ENCODE peak calls at places on chromosomes 3 and 15, in eight cellular contexts. C is endothelial cell of umbilical vein, R is heart left ventricle, L is stomach, N is uterus, Z is esophagus squamous epithelium, A is transverse colon, F is esophagus muscularis mucosa. Q is an unnamed sample. For H3K4me1, the result is how much of the 10 kb centered on the place peaks cover.

GRCh38 chr3:130516645-130517512 is at the start of gene COL6A6:
- DNase-seq in C (no peak), N (no peak), F (no peak), Z (no peak), R (no peak), A (no peak), L (no peak), Q (no peak)

GRCh38 chr3:23430781-23431423 is 227.8 kb downstream of the UBE2E2 start:
- DNase-seq in A (no peak), C (no peak), Z (no peak), L (no peak), R (no peak), N (no peak), F (no peak), Q (no peak)

GRCh38 chr3:129975332-129976090 is 991 bp downstream of the TRH start:
- DNase-seq in N (no peak), R (no peak), L (no peak), F (no peak), Z (no peak), A (peak), C (no peak), Q (no peak)

GRCh38 chr3:17806201-17806600 is 63.8 kb upstream of the TBC1D5 start:
- DNase-seq in Z (no peak), A (no peak), F (peak), L (no peak), N (no peak), C (no peak), R (no peak), Q (no peak)

GRCh38 chr3:41212088-41212487 is 12.8 kb downstream of the CTNNB1 start:
- DNase-seq in Z (no peak), C (no peak), A (no peak), L (no peak), R (no peak), N (no peak), F (no peak), Q (no peak)

GRCh38 chr3:121574449-121574848 is 6.7 kb downstream of the ARGFX start:
- DNase-seq in F (no peak), N (no peak), R (no peak), A (peak), L (peak), Z (no peak), C (no peak), Q (no peak)

GRCh38 chr15:70605606-70606410 is 157.6 kb downstream of the UACA start:
- DNase-seq in Z (no peak), L (peak), F (peak), R (peak), A (peak), N (peak), C (peak), Q (no peak)

GRCh38 chr3:23129817-23130216 is 73.3 kb upstream of the UBE2E2 start:
- DNase-seq in A (no peak), R (no peak), N (no peak), L (no peak), F (no peak), Z (no peak), C (no peak), Q (no peak)

GRCh38 chr3:88440701-88441100 is 290.9 kb downstream of the C3orf38 start:
- DNase-seq in R (no peak), A (no peak), F (no peak), Z (no peak), N (no peak), C (no peak), L (no peak), Q (no peak)

GRCh38 chr15:98801234-98801561 is 152.9 kb downstream of the IGF1R start:
- DNase-seq in R (no peak), C (peak), N (no peak), L (no peak), A (no peak), F (no peak), Z (no peak), Q (peak)

GRCh38 chr15:90336705-90337141 is 15.4 kb upstream of the ZNF774 start:
- DNase-seq in L (no peak), N (no peak), C (no peak), A (no peak), F (no peak), Z (no peak), R (no peak), Q (no peak)

GRCh38 chr3:136750922-136751258 is 1.3 kb downstream of the STAG1 start:
- DNase-seq in Z (no peak), L (no peak), N (no peak), R (no peak), F (no peak), C (no peak), A (no peak), Q (no peak)

GRCh38 chr3:25239042-25239441 is 189.0 kb upstream of the RARB start:
- DNase-seq in L (no peak), A (no peak), R (no peak), N (no peak), F (no peak), Z (no peak), C (no peak), Q (no peak)

GRCh38 chr15:93278006-93278405 is 189.0 kb upstream of the RGMA start:
- DNase-seq in C (no peak), L (no peak), F (no peak), R (no peak), Z (no peak), N (no peak), A (no peak), Q (peak)

GRCh38 chr15:57457726-57458125 is 81.4 kb downstream of the CGNL1 start:
- DNase-seq in N (no peak), A (no peak), C (no peak), Z (no peak), R (no peak), F (no peak), L (no peak), Q (no peak)

GRCh38 chr3:159845737-159846136 is 142.9 kb upstream of the IL12A start:
- DNase-seq in N (no peak), L (no peak), C (no peak), Z (no peak), A (no peak), F (no peak), R (no peak), Q (no peak)

GRCh38 chr3:159844801-159845261 is 143.8 kb upstream of the IL12A start:
- DNase-seq in A (no peak), R (no peak), C (no peak), L (no peak), F (no peak), N (no peak), Z (no peak), Q (no peak)

GRCh38 chr3:159841766-159842165 is 146.9 kb upstream of the IL12A start:
- DNase-seq in L (no peak), C (no peak), R (no peak), A (no peak), F (no peak), N (no peak), Z (no peak), Q (no peak)

GRCh38 chr3:159846255-159846654 is 142.4 kb upstream of the IL12A start:
- DNase-seq in L (no peak), Z (no peak), A (no peak), F (no peak), R (no peak), N (no peak), C (no peak), Q (no peak)

GRCh38 chr3:159844383-159844730 is 144.3 kb upstream of the IL12A start:
- DNase-seq in Z (no peak), A (no peak), L (no peak), N (no peak), F (no peak), R (no peak), C (peak), Q (no peak)
- H3K4me1 ChIP-seq in Z (under half), A (under half), L (half or more), N (under half), F (half or more), R (under half), C (under half), Q (under half)

DNA sequence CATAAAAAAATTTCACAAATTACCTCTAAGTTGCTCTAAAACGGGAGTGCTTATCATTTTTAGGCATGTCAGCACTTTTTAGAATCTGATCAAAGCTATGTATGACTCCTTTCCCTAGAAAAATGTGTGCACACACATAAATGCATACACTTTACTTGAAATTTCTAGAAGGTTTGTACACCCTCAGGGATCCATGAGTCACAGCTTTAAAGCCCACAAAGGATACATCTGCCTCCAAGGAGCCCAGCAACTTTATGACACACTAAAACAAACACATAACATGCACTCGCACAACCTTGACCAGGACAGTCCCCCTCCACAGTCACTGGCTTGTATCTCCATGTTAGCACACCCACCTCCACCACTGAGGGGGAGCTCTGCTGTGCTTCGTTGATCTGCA is 721.9 kb upstream of the CFAP20DC start:
- DNase-seq in C (no peak), L (no peak), N (no peak), A (no peak), F (no peak), R (no peak), Z (no peak), Q (no peak)
- H3K27ac ChIP-seq in C (no peak), L (no peak), N (no peak), A (no peak), F (no peak), R (no peak), Z (no peak), Q (no peak)

DNA sequence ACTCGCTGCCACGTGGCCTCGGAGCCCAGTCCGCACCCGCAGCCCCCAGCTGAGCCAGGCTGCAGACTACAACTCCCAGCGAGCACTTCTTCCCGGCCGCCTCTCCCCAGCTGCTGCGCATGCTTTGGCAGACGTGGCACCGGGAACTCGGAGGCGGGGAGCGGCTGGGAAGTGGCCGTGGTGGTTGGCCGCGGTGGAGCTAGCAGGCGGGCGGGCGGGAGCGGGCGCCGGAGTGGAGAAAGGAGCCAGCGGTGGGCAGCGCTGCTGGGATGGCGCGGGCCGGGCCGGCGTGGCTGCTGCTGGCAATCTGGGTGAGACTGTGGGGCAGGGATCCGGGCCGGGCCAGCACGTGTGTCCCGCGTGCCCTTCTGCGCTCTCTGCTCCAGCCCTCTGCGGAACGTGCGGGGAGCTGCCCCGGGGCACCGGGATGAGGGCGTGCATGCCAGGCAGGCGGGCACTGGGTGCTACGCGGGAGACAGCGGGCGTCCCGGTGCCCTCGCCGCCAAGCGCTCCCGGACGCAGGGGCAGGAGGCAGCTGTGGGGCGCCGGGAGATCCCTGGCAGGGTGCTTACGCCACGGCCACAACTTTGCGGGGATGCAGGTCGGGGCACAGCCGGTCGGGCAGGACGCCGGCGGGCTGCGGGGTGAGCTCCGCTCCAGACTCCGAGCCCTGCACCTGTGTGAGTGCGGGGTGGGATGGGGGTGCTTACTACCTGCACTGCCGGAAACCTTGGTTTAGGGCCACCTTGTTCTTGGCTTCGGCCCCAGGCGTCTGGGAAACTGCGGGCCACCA is at the start of gene PDIA5:
- DNase-seq in R (peak), F (peak), L (peak), C (peak), N (peak), Z (peak), A (peak), Q (no peak)
- TF ChIP-seq POLR2A in R (peak), F (peak), L (no peak), C (peak), N (peak), Z (no peak), A (peak), Q (peak)

GRCh38 chr15:63679588-63679987 is 82.4 kb downstream of the FBXL22 start:
- DNase-seq in L (no peak), R (no peak), F (no peak), Z (no peak), N (no peak), A (no peak), C (no peak), Q (no peak)
- H3K4me1 ChIP-seq in L (under half), R (under half), F (under half), Z (under half), N (under half), A (under half), C (under half), Q (under half)

GRCh38 chr3:190941694-190942280 is 79.3 kb upstream of the GMNC start:
- DNase-seq in A (no peak), L (no peak), R (no peak), N (no peak), C (no peak), Z (no peak), F (no peak), Q (no peak)
- H3K27ac ChIP-seq in A (no peak), L (no peak), R (no peak), N (no peak), C (no peak), Z (no peak), F (no peak), Q (no peak)

DNA sequence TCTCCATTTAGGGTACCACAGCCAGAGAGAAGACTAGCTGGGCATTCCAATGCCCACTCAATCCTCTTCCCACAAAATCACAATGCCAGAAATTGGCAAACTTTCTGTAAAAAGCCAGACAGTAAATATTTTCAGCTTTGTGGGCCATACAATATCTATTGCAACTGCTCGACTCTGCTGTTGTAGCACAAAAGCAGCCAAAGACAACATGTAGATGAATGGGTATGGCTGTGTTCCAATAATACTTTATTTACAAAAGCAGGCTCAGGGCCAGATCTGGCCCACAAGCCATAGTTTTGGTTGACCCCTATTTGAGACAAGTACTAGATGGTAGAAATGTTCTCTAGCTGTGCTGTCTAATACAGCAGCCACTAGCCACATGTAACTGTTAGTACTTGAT is 330.9 kb downstream of the ERC2 start:
- DNase-seq in L (no peak), R (no peak), Z (no peak), F (no peak), C (peak), A (no peak), N (no peak), Q (no peak)
- TF ChIP-seq POLR2A in L (no peak), R (no peak), Z (no peak), F (no peak), C (no peak), A (no peak), N (no peak), Q (no peak)

DNA sequence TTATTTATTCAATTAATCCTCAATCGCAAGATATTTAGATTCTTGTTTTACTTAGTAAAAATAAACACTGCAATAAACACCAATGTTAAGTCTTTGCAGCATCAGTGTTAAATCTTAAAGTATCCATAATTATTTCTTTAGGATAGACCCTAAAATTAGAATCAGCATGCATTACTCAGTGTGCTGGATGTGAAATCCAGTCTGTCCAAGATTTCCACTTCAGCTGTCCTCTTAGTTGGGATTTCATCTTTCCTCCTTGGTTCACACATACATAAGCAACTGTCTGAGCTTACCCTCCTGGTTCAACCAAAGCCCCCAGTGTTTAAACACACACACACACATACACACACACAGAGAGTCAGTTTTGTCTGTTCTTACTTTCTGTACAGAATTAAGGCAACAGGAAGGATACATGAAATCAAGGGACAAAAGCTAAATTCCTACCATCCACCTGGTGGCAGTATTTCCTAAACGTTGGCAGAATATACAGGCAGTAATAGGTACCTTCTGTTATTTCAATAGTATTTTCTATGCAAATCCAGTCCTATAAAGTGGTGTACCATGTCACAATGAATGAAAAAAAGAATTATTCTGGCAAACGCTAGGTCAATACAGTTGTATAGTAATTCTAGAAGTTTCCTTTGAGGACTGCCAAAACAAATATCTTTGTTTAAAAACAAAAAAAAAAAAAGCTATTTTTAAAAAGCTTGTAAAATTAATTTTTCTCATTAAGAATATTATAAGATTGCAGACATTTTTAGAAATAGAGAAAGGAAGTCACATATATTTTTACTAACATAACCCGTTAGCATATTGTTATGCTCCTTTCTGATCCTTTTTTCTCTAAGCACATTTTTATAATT is 27.3 kb upstream of the DMXL2 start:
- DNase-seq in F (no peak), N (no peak), R (no peak), C (peak), L (no peak), A (peak), Z (no peak), Q (no peak)
- H3K4me1 ChIP-seq in F (under half), N (under half), R (under half), C (under half), L (under half), A (under half), Z (under half), Q (under half)

GRCh38 chr15:60582370-60583036 is 103.6 kb upstream of the ICE2 start:
- DNase-seq in L (no peak), F (no peak), C (peak), Z (no peak), A (no peak), N (no peak), R (no peak), Q (no peak)
- H3K27ac ChIP-seq in L (no peak), F (no peak), C (no peak), Z (peak), A (peak), N (no peak), R (no peak), Q (peak)

GRCh38 chr3:66039590-66039887 is 821 bp upstream of the MAGI1 start:
- DNase-seq in N (peak), L (peak), Z (no peak), C (peak), A (peak), R (peak), F (no peak), Q (no peak)

GRCh38 chr3:66037330-66037985 is 1.3 kb downstream of the MAGI1 start:
- DNase-seq in Z (no peak), F (no peak), N (peak), A (peak), C (peak), R (peak), L (peak), Q (no peak)

GRCh38 chr3:66038726-66039589 is at the start of gene MAGI1:
- DNase-seq in A (peak), F (peak), N (peak), L (peak), R (peak), Z (no peak), C (peak), Q (peak)

GRCh38 chr3:66037986-66038369 is 740 bp downstream of the MAGI1 start:
- DNase-seq in R (peak), A (peak), N (peak), C (no peak), F (no peak), Z (no peak), L (no peak), Q (no peak)

GRCh38 chr3:66038384-66038725 is 363 bp downstream of the MAGI1 start:
- DNase-seq in N (no peak), F (no peak), C (no peak), A (no peak), Z (no peak), L (no peak), R (peak), Q (no peak)
- TF ChIP-seq POLR2A in N (no peak), F (no peak), C (no peak), A (no peak), Z (no peak), L (no peak), R (no peak), Q (no peak)